ENCODE peak calls at places on chromosomes 7 and 10, in eight cellular contexts. G, F, U, P, N, S, D and W are unnamed samples. For H3K4me1 and H3K9me3, the result is how much of the 10 kb centered on the place peaks cover.

GRCh38 chr10:72334832-72335393 is 19.8 kb downstream of the DNAJB12 start:
- DNase-seq in U (peak), D (peak), S (peak), G (peak), N (peak), P (peak), F (peak), W (peak)

GRCh38 chr7:67447297-67447696 is 450.7 kb downstream of the TYW1 start:
- DNase-seq in P (no peak), F (no peak), S (no peak), D (no peak), G (no peak), N (no peak), U (no peak), W (no peak)

GRCh38 chr7:128215739-128216138 is 25.3 kb upstream of the LEP start:
- DNase-seq in S (no peak), N (no peak), F (no peak), D (no peak), G (no peak), U (no peak), P (no peak), W (no peak)

GRCh38 chr7:33807779-33808482 is 97.4 kb upstream of the BMPER start:
- DNase-seq in G (no peak), P (no peak), F (no peak), D (no peak), U (no peak), N (no peak), S (no peak), W (no peak)

GRCh38 chr10:132462463-132463332 is 65.7 kb downstream of the PWWP2B start:
- DNase-seq in U (no peak), P (no peak), F (no peak), D (peak), S (peak), G (no peak), N (peak), W (peak)

GRCh38 chr7:150982348-150982747 is 4.2 kb upstream of the KCNH2 start:
- DNase-seq in G (no peak), S (no peak), N (peak), D (no peak), F (no peak), U (no peak), P (no peak), W (no peak)

GRCh38 chr10:60488111-60488669 is 98.5 kb upstream of the ANK3 start:
- DNase-seq in F (no peak), S (no peak), D (no peak), P (no peak), U (no peak), N (no peak), G (no peak), W (no peak)

GRCh38 chr7:84663224-84663623 is 468.6 kb upstream of the SEMA3A start:
- DNase-seq in G (no peak), P (no peak), F (no peak), U (no peak), D (no peak), S (no peak), N (no peak), W (no peak)

GRCh38 chr10:49746626-49747302 is 15.4 kb downstream of the OGDHL start:
- DNase-seq in G (no peak), F (no peak), D (no peak), U (no peak), N (no peak), P (no peak), S (no peak), W (no peak)

GRCh38 chr10:114208351-114208750 is 29.2 kb downstream of the TDRD1 start:
- DNase-seq in N (no peak), P (no peak), D (no peak), S (no peak), G (no peak), U (no peak), F (no peak), W (no peak)

GRCh38 chr7:8303904-8304528 is 42.0 kb upstream of the ICA1 start:
- DNase-seq in P (no peak), G (no peak), S (no peak), U (no peak), F (no peak), N (no peak), D (no peak), W (no peak)

GRCh38 chr7:82697897-82698296 is 254.3 kb upstream of the CACNA2D1 start:
- DNase-seq in U (no peak), N (no peak), F (no peak), S (no peak), G (no peak), P (no peak), D (no peak), W (no peak)

GRCh38 chr10:43228783-43229207 is 38.1 kb downstream of the RASGEF1A start:
- DNase-seq in D (peak), G (peak), U (no peak), F (no peak), P (peak), N (peak), S (no peak), W (peak)

GRCh38 chr10:49281461-49281860 is 17.5 kb upstream of the C10orf71 start:
- DNase-seq in D (peak), N (no peak), G (no peak), F (no peak), U (no peak), P (peak), S (no peak), W (no peak)

GRCh38 chr10:16944081-16944922 is 127.1 kb upstream of the RSU1 start:
- DNase-seq in U (no peak), P (no peak), S (no peak), G (no peak), D (no peak), F (no peak), N (no peak), W (no peak)

GRCh38 chr10:55160904-55161303 is 359.9 kb upstream of the PCDH15 start:
- DNase-seq in F (no peak), U (no peak), S (no peak), G (no peak), P (no peak), D (no peak), N (no peak), W (no peak)

GRCh38 chr10:117352724-117353123 is 22.5 kb downstream of the PDZD8 start:
- DNase-seq in N (no peak), D (no peak), S (no peak), P (no peak), U (no peak), F (no peak), G (no peak), W (no peak)

GRCh38 chr10:117353700-117354099 is 21.5 kb downstream of the PDZD8 start:
- DNase-seq in G (no peak), P (no peak), U (no peak), S (no peak), N (no peak), F (no peak), D (no peak), W (no peak)

GRCh38 chr10:117348236-117348635 is 27.0 kb downstream of the PDZD8 start:
- DNase-seq in N (no peak), S (no peak), U (no peak), D (no peak), G (no peak), P (no peak), F (no peak), W (no peak)

GRCh38 chr10:117351558-117351957 is 23.7 kb downstream of the PDZD8 start:
- DNase-seq in N (no peak), P (no peak), D (no peak), F (no peak), S (no peak), G (no peak), U (no peak), W (no peak)

DNA sequence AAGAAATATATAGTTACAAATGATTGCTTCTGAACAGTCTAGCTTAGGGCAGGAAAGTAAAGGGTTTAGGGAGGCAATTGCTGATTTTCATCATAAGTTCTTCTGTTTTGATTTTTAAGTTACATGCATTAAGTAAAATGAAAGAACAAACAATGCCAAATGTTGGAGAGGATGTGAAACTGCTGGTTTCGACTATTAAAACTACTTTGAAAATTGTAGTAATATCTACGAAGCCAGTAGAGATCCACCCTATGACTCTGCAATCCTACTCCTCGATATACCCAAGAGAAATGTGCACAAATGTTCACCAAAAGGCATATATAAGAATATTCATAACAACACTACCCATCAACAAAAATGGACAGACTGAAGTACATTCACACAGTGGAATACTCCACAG is 24.3 kb downstream of the PDZD8 start:
- DNase-seq in S (no peak), U (no peak), N (no peak), D (no peak), P (no peak), F (no peak), G (no peak), W (no peak)
- H3K4me1 ChIP-seq in S (under half), U (under half), N (under half), D (under half), P (under half), F (under half), G (under half), W (under half)

DNA sequence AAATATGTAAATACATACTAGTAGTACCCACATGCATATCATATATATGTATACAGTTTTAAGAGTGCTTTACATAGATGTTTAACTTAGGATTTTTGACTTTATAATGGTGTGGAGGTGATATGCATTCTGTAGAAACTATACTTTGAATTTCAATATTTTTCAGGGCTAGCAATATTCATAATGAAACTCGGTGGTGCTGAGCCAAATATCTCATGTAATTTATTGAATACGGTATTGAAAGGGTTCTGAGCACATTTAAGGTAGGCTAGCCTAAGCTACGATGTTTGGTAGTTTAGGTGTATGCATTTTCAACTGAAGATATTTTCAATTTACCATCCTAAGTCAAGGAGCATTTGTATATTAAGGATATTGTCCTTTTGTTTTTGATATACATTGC is 36.0 kb downstream of the ZNRF2 start:
- DNase-seq in F (no peak), N (no peak), S (no peak), D (no peak), G (no peak), U (no peak), P (no peak), W (no peak)
- H3K27ac ChIP-seq in F (peak), N (no peak), S (no peak), D (no peak), G (no peak), U (no peak), P (no peak), W (no peak)

GRCh38 chr7:63037242-63037641 is 961.4 kb upstream of the ZNF722 start:
- DNase-seq in P (no peak), F (no peak), N (no peak), D (no peak), S (no peak), G (no peak), U (no peak), W (no peak)
- H3K9me3 ChIP-seq in P (under half), F (under half), N (under half), D (under half), S (under half), G (under half), U (under half), W (under half)

GRCh38 chr7:134888141-134888740 is 98.1 kb upstream of the AGBL3 start:
- DNase-seq in F (no peak), D (no peak), S (no peak), U (no peak), P (no peak), G (no peak), N (no peak), W (no peak)
- H3K4me1 ChIP-seq in F (under half), D (under half), S (under half), U (under half), P (under half), G (under half), N (half or more), W (under half)